ENCODE peak calls at places on chromosomes 1 and 21, in four cellular contexts. V is ovary, E is SK-N-SH, H is HepG2. N is an unnamed sample.

GRCh38 chr1:222049176-222049575 is 307.3 kb upstream of the DUSP10 start:
- DNase-seq in V (no peak), E (no peak), H (no peak), N (no peak)

GRCh38 chr1:224067621-224068457 is 46.1 kb upstream of the FBXO28 start:
- DNase-seq in V (no peak), E (no peak), H (no peak), N (no peak)

GRCh38 chr1:6129313-6129712 is 50.8 kb downstream of the CHD5 start:
- DNase-seq in V (no peak), E (no peak), H (no peak), N (peak; percentile 25)

GRCh38 chr21:43864313-43864805 is 664 bp upstream of the AGPAT3 start:
- DNase-seq in V (peak; percentile 59), E (peak; percentile 82), H (no peak), N (peak; percentile 52)

GRCh38 chr1:1157914-1158710 is 15.6 kb upstream of the TTLL10 start:
- DNase-seq in V (peak; percentile 38), E (no peak), H (peak; percentile 66), N (no peak)

GRCh38 chr21:26469789-26470188 is 103.3 kb downstream of the CYYR1 start:
- DNase-seq in V (no peak), E (no peak), H (no peak), N (no peak)

GRCh38 chr1:115211071-115211745 is 121.9 kb upstream of the TSPAN2 start:
- DNase-seq in V (no peak), E (no peak), H (no peak), N (no peak)

GRCh38 chr1:246497331-246497915 is 9.7 kb downstream of the SMYD3 start:
- DNase-seq in V (no peak), E (peak; percentile 64), H (peak; percentile 72), N (no peak)

GRCh38 chr1:166905930-166906329 is 29.9 kb upstream of the TADA1 start:
- DNase-seq in V (no peak), E (no peak), H (no peak), N (no peak)

GRCh38 chr21:22516230-22516629 is 1518.0 kb downstream of the NCAM2 start:
- DNase-seq in V (no peak), E (no peak), H (no peak), N (no peak)
- H3K27ac ChIP-seq in V (no peak overlapping the region), E (no peak overlapping the region), H (no peak overlapping the region), N (no peak overlapping the region)

GRCh38 chr1:44631647-44632510 is 42.4 kb downstream of the TMEM53 start:
- DNase-seq in V (peak; percentile 93), E (peak; percentile 97), H (peak; percentile 84), N (peak; percentile 82)
- TF ChIP-seq CTCF in V (no peak), E (no peak), H (no peak), N (no peak)

GRCh38 chr1:181094402-181094801 is 5.9 kb downstream of the IER5 start:
- DNase-seq in V (no peak), E (no peak), H (no peak), N (no peak)
- H3K4me1 ChIP-seq in V (peaks cover 12% of the 10 kb centered on the region), E (peaks cover 59% of the 10 kb centered on the region), H (peaks cover 66% of the 10 kb centered on the region), N (peaks cover 28% of the 10 kb centered on the region)

GRCh38 chr1:31372961-31373896 is at the start of gene FABP3:
- DNase-seq in V (peak; percentile 80), E (peak; percentile 68), H (peak; percentile 71), N (peak; percentile 66)

GRCh38 chr1:31371121-31371520 is 1.8 kb downstream of the FABP3 start:
- DNase-seq in V (no peak), E (no peak), H (no peak), N (no peak)

GRCh38 chr1:31372051-31372450 is 825 bp downstream of the FABP3 start:
- DNase-seq in V (no peak), E (no peak), H (no peak), N (peak; percentile 17)

GRCh38 chr1:31370021-31370420 is 2.9 kb downstream of the FABP3 start:
- DNase-seq in V (no peak), E (no peak), H (no peak), N (no peak)

DNA sequence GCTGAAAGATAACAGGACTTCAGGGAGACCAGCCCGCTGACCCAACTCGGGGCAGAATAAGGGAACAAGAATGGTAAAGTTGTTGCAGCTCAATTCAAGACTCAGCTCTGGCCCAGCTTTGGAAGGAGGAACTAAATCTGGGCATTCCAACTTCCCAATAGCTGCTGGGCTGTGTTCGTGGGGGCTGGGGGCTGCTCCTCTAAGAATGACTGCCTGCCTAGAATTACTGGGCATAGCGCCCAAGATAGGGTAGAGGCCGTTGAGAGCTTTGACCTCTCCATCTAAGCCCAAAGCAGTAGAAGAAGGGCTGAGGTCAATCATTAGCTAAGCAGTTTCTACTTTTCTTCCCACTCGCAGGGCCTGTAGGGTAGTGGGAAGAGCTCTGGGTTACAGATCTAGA is 1.3 kb downstream of the FABP3 start:
- DNase-seq in V (peak; percentile 37), E (no peak), H (peak; percentile 20), N (no peak)
- H3K27ac ChIP-seq in V (no peak overlapping the region), E (no peak overlapping the region), H (no peak overlapping the region), N (no peak overlapping the region)

DNA sequence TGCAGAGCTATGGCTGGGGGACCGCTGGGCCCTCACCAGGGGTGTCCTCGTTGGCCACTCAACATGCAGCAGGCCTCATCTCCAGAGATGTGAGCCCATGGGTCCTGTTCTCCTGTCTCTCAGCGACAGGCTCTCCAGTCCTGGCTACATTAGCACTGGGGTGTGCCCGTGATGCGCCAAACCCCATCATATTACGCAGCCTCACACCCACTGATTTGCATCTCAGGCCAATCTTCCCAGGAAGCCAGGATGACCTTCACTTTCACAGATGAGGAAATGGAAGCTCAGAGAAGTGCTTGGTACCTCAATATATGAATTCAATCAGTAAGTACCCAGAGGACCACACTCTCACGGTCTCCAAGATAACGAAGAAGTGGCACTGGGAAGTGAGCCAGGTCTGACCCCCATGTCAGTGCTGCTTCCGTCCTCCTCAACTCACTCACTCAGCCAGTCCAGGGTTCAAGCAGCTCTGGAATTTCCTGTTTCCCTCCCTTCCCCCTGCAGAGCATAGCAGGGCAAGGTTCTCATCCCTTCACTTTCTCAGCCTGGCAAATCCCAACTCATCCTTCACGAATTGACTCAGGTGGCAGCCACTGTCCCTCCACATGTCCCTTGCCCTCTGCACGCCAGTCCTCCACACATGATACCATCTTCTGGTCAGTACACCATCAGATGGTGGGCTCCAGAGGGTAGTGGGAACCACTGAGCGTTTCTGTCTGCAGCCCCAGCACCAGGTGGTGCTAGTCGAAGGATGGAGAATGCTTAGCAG is 28.9 kb upstream of the EVA1B start:
- DNase-seq in V (no peak), E (no peak), H (peak; percentile 53), N (no peak)
- TF ChIP-seq CTCF in V (no peak), E (peak; percentile 38), H (peak; percentile 63), N (no peak)

GRCh38 chr1:47756006-47756405 is 241.2 kb downstream of the TRABD2B start:
- DNase-seq in V (no peak), E (peak; percentile 10), H (no peak), N (peak; percentile 10)
- H3K4me1 ChIP-seq in V (no peaks in the 10 kb centered on the region), E (no peaks in the 10 kb centered on the region), H (no peaks in the 10 kb centered on the region), N (no peaks in the 10 kb centered on the region)

GRCh38 chr1:75503221-75503974 is 107.5 kb downstream of the SLC44A5 start:
- DNase-seq in V (no peak), E (no peak), H (no peak), N (no peak)
- H3K27ac ChIP-seq in V (no peak overlapping the region), E (no peak overlapping the region), H (no peak overlapping the region), N (no peak overlapping the region)

GRCh38 chr1:21319447-21320407 is 29.5 kb upstream of the ECE1 start:
- DNase-seq in V (no peak), E (peak; percentile 61), H (no peak), N (no peak)
- TF ChIP-seq CTCF in V (no peak), E (no peak), H (no peak), N (no peak)

GRCh38 chr1:152108899-152109222 is 6.4 kb downstream of the TCHH start:
- DNase-seq in V (no peak), E (no peak), H (no peak), N (no peak)
- H3K4me1 ChIP-seq in V (peaks cover 2% of the 10 kb centered on the region), E (peaks cover 12% of the 10 kb centered on the region), H (no peaks in the 10 kb centered on the region), N (peaks cover 12% of the 10 kb centered on the region)

N was measured in RWPE2.